ENCODE peak calls at places on chromosome 13, in six cellular contexts. I is H9, K is neural crest cell, B is left ventricle myocardium inferior, L is RWPE1, J is IMR-90. Y is an unnamed sample.

GRCh38 chr13:19634129-19634740 is 776 bp downstream of the MPHOSPH8 start:
- DNase-seq in J (peak), B (no peak), L (no peak), I (no peak), K (no peak), Y (peak)

GRCh38 chr13:76723551-76724232 is 162.5 kb downstream of the KCTD12 start:
- DNase-seq in J (peak), I (peak), L (peak), K (no peak), B (peak), Y (peak)

GRCh38 chr13:22173605-22174004 is 502.7 kb downstream of the FGF9 start:
- DNase-seq in K (no peak), B (no peak), J (peak), I (no peak), L (peak), Y (peak)

GRCh38 chr13:68019901-68020300 is 789.8 kb upstream of the PCDH9 start:
- DNase-seq in J (no peak), B (no peak), L (no peak), I (no peak), K (no peak), Y (no peak)

GRCh38 chr13:37293295-37293694 is 187.8 kb upstream of the CSNK1A1L start:
- DNase-seq in I (no peak), K (no peak), B (no peak), J (no peak), L (no peak), Y (no peak)

GRCh38 chr13:98877936-98878335 is 99.9 kb downstream of the DOCK9 start:
- DNase-seq in B (no peak), K (no peak), J (no peak), I (no peak), L (no peak), Y (no peak)

GRCh38 chr13:88817560-88817959 is 1146.4 kb downstream of the SLITRK5 start:
- DNase-seq in K (no peak), I (no peak), J (no peak), L (no peak), B (no peak), Y (no peak)

GRCh38 chr13:108816381-108816780 is 187.0 kb downstream of the MYO16 start:
- DNase-seq in B (no peak), L (no peak), J (no peak), K (no peak), I (no peak), Y (peak)

GRCh38 chr13:84430441-84430840 is 548.2 kb upstream of the SLITRK1 start:
- DNase-seq in L (no peak), K (no peak), J (peak), B (no peak), I (no peak), Y (peak)

GRCh38 chr13:41411536-41411935 is 45.8 kb upstream of the RGCC start:
- DNase-seq in I (peak), K (no peak), B (no peak), J (peak), L (peak), Y (peak)

GRCh38 chr13:105442941-105443340 is 1092.5 kb downstream of the EFNB2 start:
- DNase-seq in K (no peak), I (no peak), B (no peak), J (peak), L (peak), Y (peak)

GRCh38 chr13:102452831-102453230 is 51.0 kb upstream of the FGF14 start:
- DNase-seq in L (no peak), B (no peak), I (no peak), J (peak), K (no peak), Y (peak)

GRCh38 chr13:96025283-96025682 is 27.9 kb downstream of the UGGT2 start:
- DNase-seq in L (no peak), J (no peak), I (no peak), B (no peak), K (no peak), Y (peak)

GRCh38 chr13:29964181-29964845 is 113.9 kb upstream of the UBL3 start:
- DNase-seq in I (peak), L (no peak), J (no peak), K (no peak), B (no peak), Y (no peak)

GRCh38 chr13:28493740-28494536 is 990 bp downstream of the FLT1 start:
- DNase-seq in L (no peak), I (no peak), B (no peak), K (no peak), J (no peak), Y (no peak)

GRCh38 chr13:110431851-110432294 is 124.8 kb downstream of the COL4A2 start:
- DNase-seq in L (no peak), B (peak), I (no peak), K (no peak), J (no peak), Y (no peak)

GRCh38 chr13:70568571-70568970 is 460.3 kb upstream of the KLHL1 start:
- DNase-seq in I (no peak), J (peak), L (peak), K (peak), B (no peak), Y (peak)

GRCh38 chr13:100721885-100722512 is 47.4 kb upstream of the TMTC4 start:
- DNase-seq in J (peak), K (peak), B (no peak), I (peak), L (peak), Y (peak)

GRCh38 chr13:107348931-107349330 is 781.0 kb upstream of the ARGLU1 start:
- DNase-seq in B (no peak), I (no peak), K (no peak), L (no peak), J (peak), Y (peak)

GRCh38 chr13:52899206-52899605 is 50.8 kb upstream of the PCDH8 start:
- DNase-seq in I (no peak), B (no peak), J (no peak), K (no peak), L (no peak), Y (no peak)

DNA sequence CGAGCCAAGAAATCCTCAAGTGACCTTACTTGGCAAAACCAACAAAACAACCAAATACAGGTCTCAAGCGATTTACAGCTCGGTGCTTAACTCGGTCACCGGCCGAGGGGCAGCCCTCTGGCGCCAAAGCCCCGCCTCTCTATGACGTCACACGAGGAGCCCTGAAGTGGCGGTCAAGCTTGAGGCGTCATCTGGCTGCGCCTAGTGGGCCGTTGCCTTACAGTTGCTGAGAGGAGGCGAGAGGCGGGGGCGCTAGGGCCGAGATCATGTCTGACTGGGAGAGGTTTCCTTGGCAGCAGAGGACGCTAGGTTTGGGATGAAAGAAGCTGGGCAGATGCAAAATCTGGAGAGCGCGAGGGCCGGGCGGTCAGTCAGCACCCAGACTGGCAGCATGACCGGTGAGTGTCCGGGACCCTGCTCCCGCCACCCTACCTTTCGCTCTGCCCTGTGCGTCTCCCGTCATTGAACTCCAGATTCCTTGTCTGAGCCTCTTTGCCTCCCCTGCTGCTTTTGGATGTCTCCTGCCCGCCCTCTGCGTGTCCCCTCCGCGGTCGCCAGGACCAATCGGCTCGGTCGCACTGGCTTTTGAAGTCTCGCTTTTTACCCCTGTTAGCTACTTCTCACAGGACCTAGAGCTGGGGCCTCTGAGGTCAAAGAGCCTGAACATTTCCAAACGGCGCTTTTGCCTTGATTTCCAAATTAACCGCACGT is at the start of gene CDADC1:
- DNase-seq in K (peak), L (peak), B (peak), J (peak), I (peak), Y (peak)
- TF ChIP-seq CTCF in K (no peak), L (no peak), B (no peak), J (peak), I (no peak), Y (no peak)

GRCh38 chr13:24313449-24313848 is 4.1 kb downstream of the C1QTNF9 start:
- DNase-seq in I (no peak), K (no peak), J (peak), B (no peak), L (no peak), Y (no peak)
- TF ChIP-seq CTCF in I (peak), K (peak), J (peak), B (peak), L (no peak), Y (peak)

DNA sequence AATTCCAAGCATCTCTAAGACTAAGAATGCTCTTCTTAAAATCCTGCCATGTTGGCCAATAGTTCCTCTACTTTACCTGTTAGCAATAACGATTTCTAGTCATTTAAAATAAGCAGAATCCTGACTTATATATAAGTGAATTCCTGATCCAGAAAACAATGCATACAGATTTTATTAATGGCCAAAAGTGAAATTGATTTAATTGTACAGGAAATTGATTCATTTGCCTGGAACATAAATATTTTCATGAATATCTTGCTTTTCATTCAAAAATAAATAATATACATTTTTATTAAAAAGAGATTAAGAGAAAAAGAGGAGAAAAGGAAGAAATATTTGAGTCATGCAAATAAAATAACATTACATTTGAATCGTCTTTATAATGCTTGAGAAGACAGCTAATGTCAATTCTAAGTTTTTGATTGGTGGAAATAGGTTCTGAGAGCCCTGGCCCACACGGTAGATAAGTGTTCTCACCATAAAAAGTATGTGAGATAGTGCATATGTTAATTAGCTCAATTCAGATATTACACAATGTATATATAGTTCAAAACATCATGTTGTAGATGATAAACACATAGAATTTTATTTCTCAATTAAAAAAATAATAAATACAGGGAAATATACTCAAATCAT is 323.2 kb upstream of the MIR17HG start:
- DNase-seq in K (no peak), J (no peak), B (no peak), L (no peak), I (no peak), Y (no peak)
- TF ChIP-seq CTCF in K (no peak), J (no peak), B (no peak), L (no peak), I (no peak), Y (no peak)

DNA sequence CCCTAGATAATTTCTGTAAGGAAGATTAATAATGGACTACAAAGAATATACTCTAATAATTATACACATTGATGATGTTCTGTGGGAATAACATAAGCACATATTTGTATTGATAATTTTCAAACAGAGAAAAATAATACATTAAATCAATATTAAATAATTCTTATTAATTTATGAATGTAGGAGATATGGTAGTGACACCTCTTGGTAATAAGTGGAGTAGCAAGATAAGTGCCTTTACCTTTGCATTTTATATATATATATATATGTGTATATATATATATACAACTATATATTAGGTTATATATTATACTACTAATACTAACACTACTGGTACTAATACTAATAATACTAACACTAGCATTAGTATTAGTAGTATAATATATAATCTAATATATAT is 905.8 kb downstream of the SLITRK1 start:
- DNase-seq in L (no peak), I (no peak), K (no peak), B (no peak), J (peak), Y (peak)
- TF ChIP-seq CTCF in L (no peak), I (peak), K (no peak), B (no peak), J (peak), Y (peak)

GRCh38 chr13:113001251-113002140 is 32.5 kb downstream of the MCF2L start:
- DNase-seq in K (peak), J (peak), I (peak), L (no peak), B (no peak), Y (peak)

GRCh38 chr13:113002891-113003290 is 33.9 kb downstream of the MCF2L start:
- DNase-seq in I (no peak), K (no peak), J (no peak), L (no peak), B (no peak), Y (no peak)

GRCh38 chr13:113000575-113000974 is 31.6 kb downstream of the MCF2L start:
- DNase-seq in I (no peak), L (no peak), B (no peak), J (no peak), K (no peak), Y (no peak)

GRCh38 chr13:113004126-113004525 is 35.1 kb downstream of the MCF2L start:
- DNase-seq in K (no peak), B (no peak), I (no peak), J (no peak), L (no peak), Y (no peak)

DNA sequence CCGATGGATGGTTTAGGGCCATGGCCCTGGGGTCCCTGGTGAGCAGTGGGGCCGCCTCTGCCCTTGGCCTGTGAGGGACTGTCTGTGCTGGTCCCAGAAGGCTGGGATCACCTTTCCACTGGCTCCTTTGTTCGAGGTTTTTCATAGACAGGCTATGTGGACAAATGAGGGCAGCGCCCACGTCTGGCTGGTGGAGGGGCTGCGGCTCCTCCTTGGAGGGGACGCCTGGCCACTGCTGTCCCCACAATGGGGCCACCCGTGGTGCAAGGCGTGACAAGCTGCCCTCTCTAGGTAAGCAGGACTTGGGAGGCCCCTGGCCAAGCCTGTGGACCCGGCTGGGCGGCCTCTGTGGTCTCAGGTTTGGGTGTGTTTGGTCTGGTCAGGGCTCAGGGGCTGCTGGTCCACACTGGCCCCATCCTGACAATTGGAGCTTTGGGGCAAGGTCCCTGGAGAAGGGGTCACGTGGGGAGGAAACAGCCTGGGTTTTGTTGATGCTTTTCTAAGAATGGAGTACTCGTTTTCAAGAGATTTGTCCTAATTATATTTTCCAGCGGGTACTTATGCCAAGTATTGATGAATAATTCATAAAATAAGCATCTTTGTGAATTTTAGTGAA is 33.3 kb downstream of the MCF2L start:
- DNase-seq in J (no peak), L (no peak), I (peak), B (no peak), K (peak), Y (no peak)
- TF ChIP-seq CTCF in J (peak), L (no peak), I (peak), B (peak), K (peak), Y (peak)